ENCODE peak calls at places on chromosomes 2 and 18, in six cellular contexts. R, V, I, B, C and W are unnamed samples.

GRCh38 chr18:3983351-3983969 is 471.6 kb downstream of the DLGAP1 start:
- DNase-seq in R (no peak), V (no peak), I (no peak), B (no peak), C (no peak), W (no peak)

GRCh38 chr18:71442830-71443229 is 1101.3 kb downstream of the CBLN2 start:
- DNase-seq in R (no peak), V (no peak), I (no peak), B (no peak), C (no peak), W (no peak)

GRCh38 chr2:204896146-204896545 is 350.9 kb downstream of the PARD3B start:
- DNase-seq in R (no peak), V (no peak), I (no peak), B (no peak), C (no peak), W (no peak)

GRCh38 chr2:239267411-239267941 is 133.3 kb downstream of the HDAC4 start:
- DNase-seq in R (peak), V (peak), I (no peak), B (peak), C (peak), W (peak)

GRCh38 chr2:62998949-62999348 is 51.7 kb upstream of the OTX1 start:
- DNase-seq in R (no peak), V (no peak), I (no peak), B (no peak), C (no peak), W (no peak)

GRCh38 chr2:237492137-237492890 is 5.3 kb downstream of the MLPH start:
- DNase-seq in R (no peak), V (no peak), I (no peak), B (no peak), C (no peak), W (no peak)

GRCh38 chr2:119646149-119646548 is 32.9 kb upstream of the TMEM177 start:
- DNase-seq in R (no peak), V (no peak), I (no peak), B (no peak), C (no peak), W (no peak)

GRCh38 chr2:203532957-203533695 is 2.0 kb downstream of the RAPH1 start:
- DNase-seq in R (no peak), V (no peak), I (no peak), B (no peak), C (no peak), W (no peak)

GRCh38 chr2:16588565-16588964 is 77.1 kb downstream of the CYRIA start:
- DNase-seq in R (no peak), V (no peak), I (no peak), B (no peak), C (no peak), W (no peak)

GRCh38 chr2:200661477-200661876 is 75.7 kb downstream of the AOX1 start:
- DNase-seq in R (no peak), V (no peak), I (no peak), B (no peak), C (no peak), W (no peak)

GRCh38 chr18:76479351-76480238 is 15.4 kb downstream of the ZNF516 start:
- DNase-seq in R (no peak), V (no peak), I (no peak), B (no peak), C (peak), W (no peak)

GRCh38 chr2:135945521-135945920 is 39.9 kb downstream of the DARS1 start:
- DNase-seq in R (no peak), V (no peak), I (no peak), B (no peak), C (no peak), W (no peak)

GRCh38 chr2:235170536-235171510 is 219.0 kb downstream of the SH3BP4 start:
- DNase-seq in R (peak), V (no peak), I (peak), B (no peak), C (no peak), W (no peak)

GRCh38 chr18:67628674-67629073 is 112.2 kb upstream of the DSEL start:
- DNase-seq in R (no peak), V (no peak), I (no peak), B (no peak), C (no peak), W (no peak)

GRCh38 chr2:182729710-182730339 is 13.8 kb downstream of the DNAJC10 start:
- DNase-seq in R (no peak), V (no peak), I (no peak), B (no peak), C (no peak), W (no peak)

GRCh38 chr2:142180820-142181533 is 50.2 kb upstream of the LRP1B start:
- DNase-seq in R (no peak), V (no peak), I (peak), B (no peak), C (no peak), W (no peak)

GRCh38 chr2:63054812-63055509 is 4.3 kb downstream of the OTX1 start:
- DNase-seq in R (no peak), V (no peak), I (no peak), B (no peak), C (no peak), W (no peak)

GRCh38 chr2:139369423-139370409 is 589.5 kb upstream of the NXPH2 start:
- DNase-seq in R (no peak), V (no peak), I (no peak), B (no peak), C (no peak), W (no peak)

GRCh38 chr2:224836263-224836662 is 120.1 kb upstream of the CCDC195 start:
- DNase-seq in R (no peak), V (no peak), I (no peak), B (no peak), C (no peak), W (no peak)

GRCh38 chr2:207226243-207226642 is 60.5 kb upstream of the KLF7 start:
- DNase-seq in R (no peak), V (no peak), I (no peak), B (no peak), C (no peak), W (no peak)

GRCh38 chr2:36963106-36963505 is 3.2 kb downstream of the STRN start:
- DNase-seq in R (no peak), V (no peak), I (no peak), B (no peak), C (peak), W (no peak)

GRCh38 chr2:112160591-112161250 is 22.5 kb downstream of the FBLN7 start:
- DNase-seq in R (no peak), V (no peak), I (no peak), B (no peak), C (no peak), W (no peak)

GRCh38 chr18:41266214-41266613 is 688.8 kb upstream of the PIK3C3 start:
- DNase-seq in R (no peak), V (no peak), I (no peak), B (no peak), C (no peak), W (no peak)

GRCh38 chr2:54308782-54309181 is 52.8 kb upstream of the TSPYL6 start:
- DNase-seq in R (no peak), V (no peak), I (no peak), B (no peak), C (no peak), W (no peak)

GRCh38 chr18:48934400-48934707 is 16.4 kb downstream of the SMAD7 start:
- DNase-seq in R (no peak), V (no peak), I (no peak), B (no peak), C (no peak), W (no peak)

GRCh38 chr2:104890092-104890393 is 36.1 kb downstream of the POU3F3 start:
- DNase-seq in R (peak), V (no peak), I (no peak), B (no peak), C (no peak), W (no peak)

GRCh38 chr2:98882971-98883779 is 52.9 kb downstream of the CRACDL start:
- DNase-seq in R (no peak), V (no peak), I (no peak), B (no peak), C (no peak), W (no peak)

GRCh38 chr18:61286867-61287266 is 46.4 kb upstream of the CDH20 start:
- DNase-seq in R (no peak), V (no peak), I (no peak), B (no peak), C (no peak), W (no peak)

GRCh38 chr2:192194866-192195547 is at the start of gene TMEFF2:
- DNase-seq in R (peak), V (peak), I (peak), B (peak), C (peak), W (peak)

GRCh38 chr2:215499330-215499729 is 63.5 kb upstream of the FN1 start:
- DNase-seq in R (no peak), V (no peak), I (no peak), B (no peak), C (no peak), W (no peak)

GRCh38 chr2:151247432-151247831 is 14.2 kb downstream of the RBM43 start:
- DNase-seq in R (no peak), V (no peak), I (no peak), B (no peak), C (no peak), W (no peak)

DNA sequence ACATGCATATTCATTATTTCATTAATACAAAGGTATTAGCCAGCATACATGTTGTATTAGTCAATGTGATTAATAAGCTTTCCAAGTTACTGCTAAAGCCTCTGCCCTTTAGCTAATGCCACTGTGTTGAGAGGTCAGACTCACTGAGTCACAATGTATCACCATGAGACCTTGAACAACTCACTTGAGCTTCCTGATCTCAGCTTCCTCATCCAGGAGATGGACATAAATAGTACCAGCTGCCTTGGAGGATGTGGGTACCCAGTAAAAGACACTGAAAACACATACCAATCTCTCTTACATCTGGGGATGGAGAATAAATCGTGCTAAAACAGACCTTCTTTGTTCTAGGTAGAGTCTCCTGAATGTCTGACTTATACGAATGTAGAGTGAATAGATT is 224.6 kb downstream of the EPHA4 start:
- DNase-seq in R (no peak), V (no peak), I (no peak), B (no peak), C (no peak), W (no peak)
- TF ChIP-seq POLR2AphosphoS5 in R (no peak), V (no peak), I (no peak), B (no peak), C (no peak), W (no peak)

GRCh38 chr2:61018319-61018750 is 280 bp upstream of the PUS10 start:
- DNase-seq in R (no peak), V (no peak), I (no peak), B (no peak), C (no peak), W (no peak)

GRCh38 chr2:61016392-61017002 is 1.0 kb upstream of the PEX13 start:
- DNase-seq in R (no peak), V (no peak), I (no peak), B (no peak), C (no peak), W (no peak)

GRCh38 chr2:61017003-61017555 is 441 bp upstream of the PEX13 start:
- DNase-seq in R (peak), V (peak), I (peak), B (peak), C (peak), W (peak)

GRCh38 chr2:61018798-61019197 is 743 bp upstream of the PUS10 start:
- DNase-seq in R (no peak), V (no peak), I (no peak), B (no peak), C (no peak), W (no peak)

GRCh38 chr2:61017556-61018318 is at the start of the genes PEX13 and PUS10:
- DNase-seq in R (peak), V (peak), I (peak), B (peak), C (peak), W (peak)
- TF ChIP-seq EP300 in R (no peak), V (no peak), I (no peak), B (no peak), C (no peak), W (no peak)

GRCh38 chr2:221467610-221468009 is 104.5 kb downstream of the EPHA4 start:
- DNase-seq in R (no peak), V (no peak), I (no peak), B (no peak), C (no peak), W (no peak)
- TF ChIP-seq POLR2AphosphoS5 in R (no peak), V (no peak), I (no peak), B (no peak), C (peak), W (no peak)

GRCh38 chr2:241107384-241107783 is 5.3 kb upstream of the MTERF4 start:
- DNase-seq in R (no peak), V (no peak), I (no peak), B (no peak), C (no peak), W (no peak)

GRCh38 chr2:241105641-241106040 is 3.6 kb upstream of the MTERF4 start:
- DNase-seq in R (no peak), V (no peak), I (no peak), B (peak), C (no peak), W (no peak)

GRCh38 chr2:241099246-241099645 is 2.8 kb downstream of the MTERF4 start:
- DNase-seq in R (no peak), V (no peak), I (no peak), B (no peak), C (no peak), W (no peak)

GRCh38 chr2:241103176-241103595 is 1.1 kb upstream of the MTERF4 start:
- DNase-seq in R (no peak), V (peak), I (no peak), B (no peak), C (peak), W (no peak)

GRCh38 chr2:241102239-241102803 is at the start of gene MTERF4:
- DNase-seq in R (peak), V (peak), I (peak), B (peak), C (peak), W (peak)
- TF ChIP-seq EP300 in R (no peak), V (no peak), I (peak), B (no peak), C (no peak), W (no peak)

GRCh38 chr2:127701651-127702394 is 526 bp downstream of the SFT2D3 start:
- DNase-seq in R (peak), V (peak), I (peak), B (peak), C (peak), W (peak)
- TF ChIP-seq POLR2AphosphoS5 in R (peak), V (peak), I (peak), B (no peak), C (peak), W (no peak)

DNA sequence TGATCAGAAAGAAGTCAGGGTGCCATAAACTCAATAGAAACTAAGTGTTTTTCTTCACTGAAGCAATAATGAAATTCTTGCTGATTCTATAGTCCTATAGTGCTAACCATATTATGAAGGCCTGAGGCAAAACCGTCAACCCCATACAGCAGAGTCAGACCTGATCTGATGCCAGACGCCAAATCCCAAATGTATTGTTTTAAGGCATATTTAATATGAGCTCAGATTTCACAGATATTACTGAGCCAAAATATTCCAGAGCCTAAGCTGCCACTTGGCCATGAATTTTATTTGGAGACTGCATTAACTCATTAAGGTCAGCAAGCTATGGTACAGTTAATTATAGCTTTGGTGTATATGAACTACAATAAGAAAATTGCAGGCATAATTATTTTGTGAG is 53.4 kb downstream of the SCN1A start:
- DNase-seq in R (no peak), V (no peak), I (no peak), B (no peak), C (no peak), W (no peak)
- TF ChIP-seq EP300 in R (no peak), V (no peak), I (no peak), B (no peak), C (no peak), W (no peak)

DNA sequence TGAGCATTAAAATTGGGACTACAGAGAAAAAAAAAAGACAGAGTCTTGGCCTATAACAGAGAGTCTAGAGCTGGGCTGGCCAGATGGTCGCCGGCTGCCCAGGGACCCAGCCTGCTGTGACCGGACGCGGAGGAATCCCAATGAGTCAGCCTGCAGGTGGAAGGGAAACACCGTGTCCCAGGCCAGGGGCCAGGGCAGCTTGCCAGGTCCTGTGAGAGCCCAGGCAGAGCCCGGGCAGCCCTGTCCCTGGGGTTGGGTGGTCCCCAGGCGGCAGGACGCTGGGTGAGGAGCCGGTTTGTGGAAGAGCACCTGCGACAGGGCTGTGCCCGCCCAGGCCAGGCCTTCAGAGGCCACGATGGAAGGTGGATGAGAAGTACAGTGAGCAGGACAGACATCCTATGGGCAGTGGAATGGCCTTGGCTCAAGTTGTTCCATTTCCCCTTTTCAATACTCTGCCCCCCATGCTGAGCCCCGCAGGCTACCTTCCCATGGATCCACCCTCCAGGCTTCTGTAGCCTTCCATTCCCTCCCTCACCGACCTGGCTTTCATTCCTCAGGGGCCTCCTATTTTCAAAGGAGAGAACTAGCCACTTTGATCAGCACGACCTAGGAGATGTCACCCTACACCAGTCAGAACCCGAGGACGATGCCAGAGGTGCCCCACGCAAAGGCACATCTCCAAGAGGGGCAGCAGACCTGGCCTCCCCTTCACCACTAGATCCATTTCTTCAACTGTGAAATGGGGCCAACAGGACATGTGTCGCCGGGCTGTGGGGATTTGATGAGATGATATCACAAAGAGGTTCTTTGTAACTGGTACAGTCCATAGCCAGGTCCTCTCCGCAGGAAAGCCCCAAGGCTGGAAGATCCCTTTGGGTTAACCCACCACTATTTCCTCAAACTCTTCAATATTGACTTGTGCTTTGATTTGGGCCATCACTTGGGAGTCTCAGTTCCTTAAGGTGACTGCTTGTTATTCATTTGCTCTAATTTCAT is 87.5 kb downstream of the POLR1A start:
- DNase-seq in R (peak), V (peak), I (no peak), B (no peak), C (peak), W (peak)
- TF ChIP-seq POLR2AphosphoS5 in R (peak), V (peak), I (no peak), B (no peak), C (no peak), W (peak)

GRCh38 chr2:150134223-150134858 is 353.1 kb downstream of the RND3 start:
- DNase-seq in R (no peak), V (no peak), I (no peak), B (no peak), C (no peak), W (no peak)

GRCh38 chr2:150135223-150135883 is 352.1 kb downstream of the RND3 start:
- DNase-seq in R (peak), V (no peak), I (no peak), B (no peak), C (no peak), W (no peak)

GRCh38 chr2:150136901-150137300 is 350.6 kb downstream of the RND3 start:
- DNase-seq in R (no peak), V (no peak), I (no peak), B (no peak), C (no peak), W (no peak)

GRCh38 chr2:150136407-150136806 is 351.1 kb downstream of the RND3 start:
- DNase-seq in R (no peak), V (no peak), I (no peak), B (no peak), C (no peak), W (no peak)

DNA sequence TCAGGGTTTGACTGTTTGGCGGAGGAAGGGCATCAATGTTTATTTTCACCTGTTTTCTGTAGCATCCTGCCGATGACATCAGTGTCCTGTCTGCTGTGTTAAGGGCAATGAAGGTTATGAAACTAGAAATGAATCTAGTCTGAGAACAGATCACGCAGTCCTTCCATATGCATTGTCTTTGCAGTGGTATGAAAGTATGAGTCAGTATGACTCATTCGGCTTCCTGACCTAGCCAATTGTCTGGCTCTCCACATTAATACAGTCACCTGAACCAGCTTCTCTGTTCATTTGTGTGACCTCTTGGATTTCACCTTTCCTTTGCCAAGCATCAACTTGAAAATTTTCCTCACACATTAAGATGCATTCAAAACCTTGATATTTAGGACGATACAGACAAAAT is 353.8 kb downstream of the RND3 start:
- DNase-seq in R (no peak), V (no peak), I (no peak), B (no peak), C (no peak), W (no peak)
- TF ChIP-seq EP300 in R (no peak), V (no peak), I (no peak), B (no peak), C (no peak), W (no peak)

GRCh38 chr2:173958198-173958846 is 6.9 kb downstream of the SP3 start:
- DNase-seq in R (no peak), V (no peak), I (no peak), B (no peak), C (no peak), W (no peak)

GRCh38 chr2:173956454-173956853 is 8.7 kb downstream of the SP3 start:
- DNase-seq in R (no peak), V (no peak), I (no peak), B (no peak), C (no peak), W (no peak)

GRCh38 chr2:173959358-173959884 is 5.8 kb downstream of the SP3 start:
- DNase-seq in R (no peak), V (no peak), I (no peak), B (no peak), C (no peak), W (no peak)

GRCh38 chr2:173955867-173956266 is 9.3 kb downstream of the SP3 start:
- DNase-seq in R (no peak), V (no peak), I (no peak), B (no peak), C (no peak), W (no peak)

GRCh38 chr2:173957517-173957916 is 7.7 kb downstream of the SP3 start:
- DNase-seq in R (no peak), V (no peak), I (no peak), B (no peak), C (no peak), W (no peak)
- TF ChIP-seq POLR2AphosphoS5 in R (peak), V (no peak), I (no peak), B (no peak), C (no peak), W (no peak)